ENCODE peak calls at places on chromosome 9, in eight cellular contexts. One of them, this sample, is unnamed.

GRCh38 chr9:37986771-37987258 is 82.2 kb downstream of the SHB start:
- DNase-seq in stimulated activated CD4-positive, alpha-beta T cell treated with anti-CD3 and anti-CD28 coated beads, Interleukin-12 subunit alpha, Interleukin-12 subunit beta, amount 100 ng/mL, for 4 hours: no peak
- DNase-seq in AG08395: no peak
- DNase-seq in anterior cingulate cortex: peak; percentile 13
- DNase-seq in head of caudate nucleus: no peak
- DNase-seq in upper lobe of left lung: peak; percentile 75
- DNase-seq in HS-27A: no peak
- DNase-seq in NCI-H1417: no peak
- DNase-seq in this sample: no peak

GRCh38 chr9:16806674-16807073 is 63.8 kb downstream of the BNC2 start:
- DNase-seq in head of caudate nucleus: no peak
- DNase-seq in HS-27A: no peak
- DNase-seq in stimulated activated CD4-positive, alpha-beta T cell treated with anti-CD3 and anti-CD28 coated beads, Interleukin-12 subunit alpha, Interleukin-12 subunit beta, amount 100 ng/mL, for 4 hours: no peak
- DNase-seq in NCI-H1417: no peak
- DNase-seq in anterior cingulate cortex: no peak
- DNase-seq in AG08395: no peak
- DNase-seq in upper lobe of left lung: no peak
- DNase-seq in this sample: no peak

GRCh38 chr9:115437418-115437817 is 319.5 kb upstream of the TNC start:
- DNase-seq in stimulated activated CD4-positive, alpha-beta T cell treated with anti-CD3 and anti-CD28 coated beads, Interleukin-12 subunit alpha, Interleukin-12 subunit beta, amount 100 ng/mL, for 4 hours: no peak
- DNase-seq in NCI-H1417: no peak
- DNase-seq in HS-27A: no peak
- DNase-seq in anterior cingulate cortex: no peak
- DNase-seq in upper lobe of left lung: no peak
- DNase-seq in AG08395: no peak
- DNase-seq in head of caudate nucleus: no peak
- DNase-seq in this sample: no peak

GRCh38 chr9:129613520-129614175 is 7.3 kb downstream of the C9orf50 start:
- DNase-seq in stimulated activated CD4-positive, alpha-beta T cell treated with anti-CD3 and anti-CD28 coated beads, Interleukin-12 subunit alpha, Interleukin-12 subunit beta, amount 100 ng/mL, for 4 hours: no peak
- DNase-seq in HS-27A: no peak
- DNase-seq in AG08395: no peak
- DNase-seq in anterior cingulate cortex: peak; percentile 86
- DNase-seq in head of caudate nucleus: peak; percentile 83
- DNase-seq in upper lobe of left lung: no peak
- DNase-seq in NCI-H1417: peak; percentile 4
- DNase-seq in this sample: no peak

GRCh38 chr9:74006935-74007334 is 490.2 kb upstream of the RORB start:
- DNase-seq in head of caudate nucleus: no peak
- DNase-seq in stimulated activated CD4-positive, alpha-beta T cell treated with anti-CD3 and anti-CD28 coated beads, Interleukin-12 subunit alpha, Interleukin-12 subunit beta, amount 100 ng/mL, for 4 hours: no peak
- DNase-seq in NCI-H1417: no peak
- DNase-seq in AG08395: no peak
- DNase-seq in HS-27A: no peak
- DNase-seq in anterior cingulate cortex: no peak
- DNase-seq in upper lobe of left lung: no peak
- DNase-seq in this sample: no peak

GRCh38 chr9:137740311-137740710 is 121.5 kb downstream of the EHMT1 start:
- DNase-seq in upper lobe of left lung: no peak
- DNase-seq in head of caudate nucleus: no peak
- DNase-seq in AG08395: peak; percentile 45
- DNase-seq in HS-27A: no peak
- DNase-seq in anterior cingulate cortex: no peak
- DNase-seq in stimulated activated CD4-positive, alpha-beta T cell treated with anti-CD3 and anti-CD28 coated beads, Interleukin-12 subunit alpha, Interleukin-12 subunit beta, amount 100 ng/mL, for 4 hours: no peak
- DNase-seq in NCI-H1417: peak; percentile 40
- DNase-seq in this sample: no peak

GRCh38 chr9:115013998-115014397 is 83.6 kb upstream of the TNFSF8 start:
- DNase-seq in stimulated activated CD4-positive, alpha-beta T cell treated with anti-CD3 and anti-CD28 coated beads, Interleukin-12 subunit alpha, Interleukin-12 subunit beta, amount 100 ng/mL, for 4 hours: peak; percentile 69
- DNase-seq in upper lobe of left lung: no peak
- DNase-seq in AG08395: peak; percentile 85
- DNase-seq in head of caudate nucleus: peak; percentile 76
- DNase-seq in anterior cingulate cortex: peak; percentile 61
- DNase-seq in HS-27A: no peak
- DNase-seq in NCI-H1417: peak; percentile 68
- DNase-seq in this sample: peak; percentile 84

GRCh38 chr9:13758876-13759275 is 479.4 kb upstream of the MPDZ start:
- DNase-seq in upper lobe of left lung: peak; percentile 10
- DNase-seq in stimulated activated CD4-positive, alpha-beta T cell treated with anti-CD3 and anti-CD28 coated beads, Interleukin-12 subunit alpha, Interleukin-12 subunit beta, amount 100 ng/mL, for 4 hours: no peak
- DNase-seq in HS-27A: no peak
- DNase-seq in head of caudate nucleus: no peak
- DNase-seq in NCI-H1417: no peak
- DNase-seq in AG08395: no peak
- DNase-seq in anterior cingulate cortex: no peak
- DNase-seq in this sample: no peak

GRCh38 chr9:70080481-70081119 is 37.0 kb downstream of the MAMDC2 start:
- DNase-seq in upper lobe of left lung: no peak
- DNase-seq in HS-27A: no peak
- DNase-seq in stimulated activated CD4-positive, alpha-beta T cell treated with anti-CD3 and anti-CD28 coated beads, Interleukin-12 subunit alpha, Interleukin-12 subunit beta, amount 100 ng/mL, for 4 hours: no peak
- DNase-seq in AG08395: peak; percentile 55
- DNase-seq in anterior cingulate cortex: no peak
- DNase-seq in NCI-H1417: no peak
- DNase-seq in head of caudate nucleus: no peak
- DNase-seq in this sample: no peak

GRCh38 chr9:97840521-97840920 is 12.5 kb upstream of the FOXE1 start:
- DNase-seq in anterior cingulate cortex: no peak
- DNase-seq in head of caudate nucleus: no peak
- DNase-seq in stimulated activated CD4-positive, alpha-beta T cell treated with anti-CD3 and anti-CD28 coated beads, Interleukin-12 subunit alpha, Interleukin-12 subunit beta, amount 100 ng/mL, for 4 hours: no peak
- DNase-seq in HS-27A: peak; percentile 84
- DNase-seq in upper lobe of left lung: no peak
- DNase-seq in NCI-H1417: no peak
- DNase-seq in AG08395: no peak
- DNase-seq in this sample: no peak

GRCh38 chr9:117138257-117138656 is 276.6 kb downstream of the ASTN2 start:
- DNase-seq in stimulated activated CD4-positive, alpha-beta T cell treated with anti-CD3 and anti-CD28 coated beads, Interleukin-12 subunit alpha, Interleukin-12 subunit beta, amount 100 ng/mL, for 4 hours: no peak
- DNase-seq in HS-27A: no peak
- DNase-seq in anterior cingulate cortex: no peak
- DNase-seq in NCI-H1417: no peak
- DNase-seq in AG08395: no peak
- DNase-seq in upper lobe of left lung: no peak
- DNase-seq in head of caudate nucleus: no peak
- DNase-seq in this sample: no peak

GRCh38 chr9:13979941-13980318 is 334.0 kb downstream of the NFIB start:
- DNase-seq in upper lobe of left lung: no peak
- DNase-seq in HS-27A: no peak
- DNase-seq in head of caudate nucleus: no peak
- DNase-seq in anterior cingulate cortex: no peak
- DNase-seq in NCI-H1417: no peak
- DNase-seq in stimulated activated CD4-positive, alpha-beta T cell treated with anti-CD3 and anti-CD28 coated beads, Interleukin-12 subunit alpha, Interleukin-12 subunit beta, amount 100 ng/mL, for 4 hours: no peak
- DNase-seq in AG08395: no peak
- DNase-seq in this sample: no peak

GRCh38 chr9:80285325-80285724 is 713.6 kb downstream of the TLE4 start:
- DNase-seq in anterior cingulate cortex: no peak
- DNase-seq in AG08395: peak; percentile 3
- DNase-seq in stimulated activated CD4-positive, alpha-beta T cell treated with anti-CD3 and anti-CD28 coated beads, Interleukin-12 subunit alpha, Interleukin-12 subunit beta, amount 100 ng/mL, for 4 hours: no peak
- DNase-seq in upper lobe of left lung: no peak
- DNase-seq in HS-27A: no peak
- DNase-seq in NCI-H1417: no peak
- DNase-seq in head of caudate nucleus: no peak
- DNase-seq in this sample: no peak

GRCh38 chr9:15763371-15763770 is 210.5 kb downstream of the CCDC171 start:
- DNase-seq in anterior cingulate cortex: no peak
- DNase-seq in upper lobe of left lung: no peak
- DNase-seq in stimulated activated CD4-positive, alpha-beta T cell treated with anti-CD3 and anti-CD28 coated beads, Interleukin-12 subunit alpha, Interleukin-12 subunit beta, amount 100 ng/mL, for 4 hours: no peak
- DNase-seq in AG08395: no peak
- DNase-seq in HS-27A: no peak
- DNase-seq in NCI-H1417: no peak
- DNase-seq in head of caudate nucleus: no peak
- DNase-seq in this sample: no peak

GRCh38 chr9:86713970-86714369 is 233.3 kb downstream of the GAS1 start:
- DNase-seq in HS-27A: no peak
- DNase-seq in upper lobe of left lung: no peak
- DNase-seq in AG08395: peak; percentile 67
- DNase-seq in head of caudate nucleus: no peak
- DNase-seq in NCI-H1417: no peak
- DNase-seq in anterior cingulate cortex: no peak
- DNase-seq in stimulated activated CD4-positive, alpha-beta T cell treated with anti-CD3 and anti-CD28 coated beads, Interleukin-12 subunit alpha, Interleukin-12 subunit beta, amount 100 ng/mL, for 4 hours: no peak
- DNase-seq in this sample: no peak

GRCh38 chr9:109856785-109857184 is 76.8 kb downstream of the PALM2AKAP2 start:
- DNase-seq in upper lobe of left lung: no peak
- DNase-seq in head of caudate nucleus: peak; percentile 84
- DNase-seq in NCI-H1417: no peak
- DNase-seq in anterior cingulate cortex: peak; percentile 67
- DNase-seq in AG08395: peak; percentile 50
- DNase-seq in stimulated activated CD4-positive, alpha-beta T cell treated with anti-CD3 and anti-CD28 coated beads, Interleukin-12 subunit alpha, Interleukin-12 subunit beta, amount 100 ng/mL, for 4 hours: no peak
- DNase-seq in HS-27A: no peak
- DNase-seq in this sample: no peak

GRCh38 chr9:36590246-36590645 is 17.6 kb downstream of the MELK start:
- DNase-seq in HS-27A: no peak
- DNase-seq in upper lobe of left lung: no peak
- DNase-seq in NCI-H1417: no peak
- DNase-seq in head of caudate nucleus: no peak
- DNase-seq in AG08395: no peak
- DNase-seq in stimulated activated CD4-positive, alpha-beta T cell treated with anti-CD3 and anti-CD28 coated beads, Interleukin-12 subunit alpha, Interleukin-12 subunit beta, amount 100 ng/mL, for 4 hours: no peak
- DNase-seq in anterior cingulate cortex: no peak
- DNase-seq in this sample: no peak

GRCh38 chr9:36874261-36874660 is 159.8 kb downstream of the PAX5 start:
- DNase-seq in stimulated activated CD4-positive, alpha-beta T cell treated with anti-CD3 and anti-CD28 coated beads, Interleukin-12 subunit alpha, Interleukin-12 subunit beta, amount 100 ng/mL, for 4 hours: no peak
- DNase-seq in HS-27A: no peak
- DNase-seq in AG08395: no peak
- DNase-seq in NCI-H1417: no peak
- DNase-seq in head of caudate nucleus: no peak
- DNase-seq in upper lobe of left lung: no peak
- DNase-seq in anterior cingulate cortex: no peak
- DNase-seq in this sample: no peak

GRCh38 chr9:126360073-126360472 is 33.4 kb downstream of the MVB12B start:
- DNase-seq in anterior cingulate cortex: no peak
- DNase-seq in HS-27A: no peak
- DNase-seq in stimulated activated CD4-positive, alpha-beta T cell treated with anti-CD3 and anti-CD28 coated beads, Interleukin-12 subunit alpha, Interleukin-12 subunit beta, amount 100 ng/mL, for 4 hours: no peak
- DNase-seq in AG08395: no peak
- DNase-seq in head of caudate nucleus: no peak
- DNase-seq in NCI-H1417: no peak
- DNase-seq in upper lobe of left lung: no peak
- DNase-seq in this sample: no peak